ENCODE peak calls at places on chromosomes 13 and 19, in six cellular contexts. T is psoas muscle, D is uterus, V is fibroblast of lung, N is thoracic aorta, E is AG04450. K is an unnamed sample.

GRCh38 chr13:97659602-97660001 is 225.6 kb downstream of the RAP2A start:
- DNase-seq in T (no peak), D (no peak), V (peak), N (no peak), E (peak), K (peak)

GRCh38 chr13:50942630-50943311 is 33.2 kb downstream of the RNASEH2B start:
- DNase-seq in T (no peak), D (no peak), V (no peak), N (no peak), E (no peak), K (no peak)

GRCh38 chr13:110156186-110157065 is 150.5 kb downstream of the COL4A1 start:
- DNase-seq in T (no peak), D (no peak), V (peak), N (no peak), E (no peak), K (peak)

GRCh38 chr13:48942131-48942530 is 33.6 kb upstream of the FNDC3A start:
- DNase-seq in T (no peak), D (no peak), V (peak), N (no peak), E (peak), K (peak)

GRCh38 chr13:41746259-41746658 is 214.7 kb downstream of the VWA8 start:
- DNase-seq in T (no peak), D (no peak), V (peak), N (no peak), E (peak), K (peak)

GRCh38 chr13:95128045-95128643 is 173.1 kb downstream of the ABCC4 start:
- DNase-seq in T (no peak), D (no peak), V (peak), N (no peak), E (no peak), K (no peak)

GRCh38 chr19:7865262-7865911 is 8.8 kb downstream of the PRR36 start:
- DNase-seq in T (peak), D (no peak), V (no peak), N (no peak), E (no peak), K (no peak)

GRCh38 chr19:49559928-49560327 is 20.4 kb downstream of the NOSIP start:
- DNase-seq in T (no peak), D (no peak), V (no peak), N (no peak), E (no peak), K (no peak)

GRCh38 chr19:35742121-35742724 is at the start of gene IGFLR1:
- DNase-seq in T (no peak), D (no peak), V (no peak), N (no peak), E (no peak), K (no peak)

GRCh38 chr13:77053192-77053591 is 26.2 kb upstream of the FBXL3 start:
- DNase-seq in T (no peak), D (no peak), V (no peak), N (no peak), E (no peak), K (no peak)

GRCh38 chr13:68719815-68720214 is 1387.8 kb upstream of the ATXN8OS start:
- DNase-seq in T (no peak), D (no peak), V (no peak), N (no peak), E (no peak), K (no peak)

GRCh38 chr19:6126335-6126974 is 9.0 kb upstream of the ACSBG2 start:
- DNase-seq in T (no peak), D (no peak), V (peak), N (no peak), E (peak), K (peak)

GRCh38 chr13:34208326-34208725 is 390.4 kb downstream of the RFC3 start:
- DNase-seq in T (no peak), D (no peak), V (peak), N (no peak), E (no peak), K (peak)

GRCh38 chr19:38877781-38878574 is at the start of gene RINL:
- DNase-seq in T (peak), D (no peak), V (no peak), N (no peak), E (no peak), K (no peak)

GRCh38 chr13:36131215-36131930 is at the start of gene DCLK1:
- DNase-seq in T (peak), D (peak), V (peak), N (no peak), E (no peak), K (peak)

GRCh38 chr13:66933994-66934393 is 296.1 kb downstream of the PCDH9 start:
- DNase-seq in T (no peak), D (no peak), V (peak), N (no peak), E (peak), K (peak)

DNA sequence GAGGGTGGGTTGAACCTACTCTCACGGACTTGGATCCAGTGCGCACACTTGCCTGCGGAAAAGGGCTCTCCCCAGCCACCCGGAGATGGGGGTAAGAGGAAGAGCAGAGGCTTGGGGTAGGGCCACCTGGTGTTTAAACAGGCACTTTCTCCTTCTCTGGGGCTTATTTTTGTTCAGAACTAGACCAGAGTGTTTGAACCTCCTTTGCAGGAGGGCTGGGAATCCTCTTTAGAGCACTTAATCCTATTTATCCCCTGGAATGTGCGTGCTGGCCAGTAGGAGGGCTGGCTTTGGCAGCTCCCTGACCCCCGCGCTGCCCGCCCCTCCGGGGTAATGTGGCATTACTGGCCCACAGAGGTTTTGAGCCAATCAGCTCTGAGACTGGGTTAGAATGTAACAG is 2.0 kb downstream of the RGS9BP start:
- DNase-seq in T (peak), D (no peak), V (no peak), N (no peak), E (no peak), K (no peak)
- H3K4me3 ChIP-seq in T (peak), D (no peak), V (no peak), N (no peak), E (no peak), K (no peak)

GRCh38 chr19:13007292-13008045 is 12.2 kb downstream of the NFIX start:
- DNase-seq in T (peak), D (peak), V (no peak), N (no peak), E (no peak), K (peak)
- TF ChIP-seq CTCF in T (no peak), D (no peak), V (no peak), N (no peak), E (peak), K (no peak)

DNA sequence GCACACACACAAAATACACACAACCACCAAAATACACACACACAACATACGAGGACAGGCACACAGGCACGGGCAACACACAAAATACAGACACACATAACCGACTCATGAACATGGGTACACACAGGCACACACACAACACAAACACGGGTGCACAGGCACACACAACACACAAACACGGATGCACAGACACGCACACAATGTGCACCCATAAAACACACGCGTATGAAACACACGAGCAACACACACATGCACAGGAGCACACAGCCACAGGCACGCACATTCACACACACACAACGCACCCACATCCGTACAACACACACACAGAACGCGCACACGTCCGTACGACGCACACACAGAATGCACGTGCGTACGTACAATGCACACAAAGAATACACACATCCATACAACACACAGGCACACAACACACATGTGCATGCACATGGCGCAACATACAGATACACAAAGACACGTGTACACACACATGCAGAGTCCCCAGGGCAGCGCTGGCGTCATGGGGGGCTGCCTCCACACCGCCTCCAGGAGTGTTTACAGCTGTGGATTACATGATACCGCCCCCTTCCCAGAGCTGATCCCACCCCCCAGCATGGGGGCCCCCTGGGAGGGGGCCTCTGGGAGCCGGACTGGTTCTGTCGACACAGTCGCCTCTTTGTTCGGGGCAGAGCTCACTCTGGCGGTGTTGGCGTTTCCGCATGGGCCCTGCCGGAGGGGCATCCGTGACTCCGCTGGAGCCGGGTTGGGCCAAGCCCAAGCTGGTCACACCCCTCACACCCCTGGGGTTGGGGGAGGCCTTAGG is 2.9 kb downstream of the SBNO2 start:
- DNase-seq in T (peak), D (no peak), V (no peak), N (no peak), E (no peak), K (no peak)
- H3K4me3 ChIP-seq in T (peak), D (no peak), V (peak), N (no peak), E (peak), K (peak)

GRCh38 chr19:54391589-54392061 is 23.6 kb upstream of the TTYH1 start:
- DNase-seq in T (no peak), D (no peak), V (no peak), N (no peak), E (no peak), K (no peak)
- TF ChIP-seq CTCF in T (no peak), D (no peak), V (no peak), N (no peak), E (peak), K (peak)